ENCODE peak calls at places on chromosomes 2 and 18, in nine cellular contexts. One of them, this sample, is unnamed.

GRCh38 chr2:47034973-47035609 is 119.5 kb upstream of the MCFD2 start:
- DNase-seq in DMS153: no peak
- DNase-seq in GM04504: no peak
- DNase-seq in AML-193: peak
- DNase-seq in Calu3: peak
- DNase-seq in cardiac muscle cell: no peak
- DNase-seq in neural crest cell: no peak
- DNase-seq in CD8-positive, alpha-beta T cell: no peak
- DNase-seq in GM12865: peak
- DNase-seq in this sample: peak

GRCh38 chr2:166892397-166892796 is 4.1 kb downstream of the XIRP2 start:
- DNase-seq in DMS153: no peak
- DNase-seq in GM04504: no peak
- DNase-seq in AML-193: no peak
- DNase-seq in Calu3: no peak
- DNase-seq in cardiac muscle cell: no peak
- DNase-seq in neural crest cell: no peak
- DNase-seq in CD8-positive, alpha-beta T cell: no peak
- DNase-seq in GM12865: no peak
- DNase-seq in this sample: no peak

GRCh38 chr2:44829771-44830170 is 111.7 kb upstream of the SIX3 start:
- DNase-seq in DMS153: no peak
- DNase-seq in GM04504: no peak
- DNase-seq in AML-193: no peak
- DNase-seq in Calu3: no peak
- DNase-seq in cardiac muscle cell: no peak
- DNase-seq in neural crest cell: no peak
- DNase-seq in CD8-positive, alpha-beta T cell: no peak
- DNase-seq in GM12865: no peak
- DNase-seq in this sample: no peak

GRCh38 chr18:41767960-41768359 is 187.1 kb upstream of the PIK3C3 start:
- DNase-seq in DMS153: peak
- DNase-seq in GM04504: no peak
- DNase-seq in AML-193: peak
- DNase-seq in Calu3: no peak
- DNase-seq in cardiac muscle cell: peak
- DNase-seq in neural crest cell: no peak
- DNase-seq in CD8-positive, alpha-beta T cell: no peak
- DNase-seq in GM12865: peak
- DNase-seq in this sample: no peak

GRCh38 chr2:75587954-75588587 is 27.3 kb upstream of the EVA1A start:
- DNase-seq in DMS153: peak
- DNase-seq in GM04504: peak
- DNase-seq in AML-193: no peak
- DNase-seq in Calu3: no peak
- DNase-seq in cardiac muscle cell: peak
- DNase-seq in neural crest cell: no peak
- DNase-seq in CD8-positive, alpha-beta T cell: no peak
- DNase-seq in GM12865: no peak
- DNase-seq in this sample: no peak

GRCh38 chr18:37243756-37244155 is 321.8 kb downstream of the CELF4 start:
- DNase-seq in DMS153: no peak
- DNase-seq in GM04504: no peak
- DNase-seq in AML-193: no peak
- DNase-seq in Calu3: no peak
- DNase-seq in cardiac muscle cell: no peak
- DNase-seq in neural crest cell: peak
- DNase-seq in CD8-positive, alpha-beta T cell: no peak
- DNase-seq in GM12865: no peak
- DNase-seq in this sample: no peak

GRCh38 chr18:2495381-2495780 is 75.9 kb downstream of the METTL4 start:
- DNase-seq in DMS153: no peak
- DNase-seq in GM04504: no peak
- DNase-seq in AML-193: no peak
- DNase-seq in Calu3: no peak
- DNase-seq in cardiac muscle cell: no peak
- DNase-seq in neural crest cell: no peak
- DNase-seq in CD8-positive, alpha-beta T cell: no peak
- DNase-seq in GM12865: no peak
- DNase-seq in this sample: no peak

GRCh38 chr18:62716679-62717058 is 1.3 kb downstream of the PHLPP1 start:
- DNase-seq in DMS153: peak
- DNase-seq in GM04504: no peak
- DNase-seq in AML-193: no peak
- DNase-seq in Calu3: peak
- DNase-seq in cardiac muscle cell: peak
- DNase-seq in neural crest cell: peak
- DNase-seq in CD8-positive, alpha-beta T cell: no peak
- DNase-seq in GM12865: peak
- DNase-seq in this sample: peak

GRCh38 chr2:204251118-204251757 is 294.0 kb upstream of the PARD3B start:
- DNase-seq in DMS153: no peak
- DNase-seq in GM04504: no peak
- DNase-seq in AML-193: no peak
- DNase-seq in Calu3: no peak
- DNase-seq in cardiac muscle cell: no peak
- DNase-seq in neural crest cell: no peak
- DNase-seq in CD8-positive, alpha-beta T cell: no peak
- DNase-seq in GM12865: peak
- DNase-seq in this sample: no peak

GRCh38 chr2:138113871-138114525 is 149.7 kb downstream of the HNMT start:
- DNase-seq in DMS153: no peak
- DNase-seq in GM04504: no peak
- DNase-seq in AML-193: no peak
- DNase-seq in Calu3: no peak
- DNase-seq in cardiac muscle cell: peak
- DNase-seq in neural crest cell: no peak
- DNase-seq in CD8-positive, alpha-beta T cell: no peak
- DNase-seq in GM12865: no peak
- DNase-seq in this sample: no peak

GRCh38 chr2:131367352-131367751 is 3.4 kb upstream of the RAB6D start:
- DNase-seq in DMS153: no peak
- DNase-seq in GM04504: no peak
- DNase-seq in AML-193: no peak
- DNase-seq in Calu3: no peak
- DNase-seq in cardiac muscle cell: no peak
- DNase-seq in neural crest cell: no peak
- DNase-seq in CD8-positive, alpha-beta T cell: no peak
- DNase-seq in GM12865: no peak
- DNase-seq in this sample: no peak

GRCh38 chr2:216849987-216850386 is 9.9 kb downstream of the TNP1 start:
- DNase-seq in DMS153: peak
- DNase-seq in GM04504: no peak
- DNase-seq in AML-193: no peak
- DNase-seq in Calu3: peak
- DNase-seq in cardiac muscle cell: peak
- DNase-seq in neural crest cell: peak
- DNase-seq in CD8-positive, alpha-beta T cell: no peak
- DNase-seq in GM12865: no peak
- DNase-seq in this sample: no peak

GRCh38 chr18:12637901-12638633 is 19.8 kb downstream of the SPIRE1 start:
- DNase-seq in DMS153: no peak
- DNase-seq in GM04504: no peak
- DNase-seq in AML-193: no peak
- DNase-seq in Calu3: no peak
- DNase-seq in cardiac muscle cell: peak
- DNase-seq in neural crest cell: no peak
- DNase-seq in CD8-positive, alpha-beta T cell: no peak
- DNase-seq in GM12865: no peak
- DNase-seq in this sample: no peak

GRCh38 chr2:200274116-200275075 is 32.1 kb upstream of the SPATS2L start:
- DNase-seq in DMS153: no peak
- DNase-seq in GM04504: no peak
- DNase-seq in AML-193: no peak
- DNase-seq in Calu3: no peak
- DNase-seq in cardiac muscle cell: peak
- DNase-seq in neural crest cell: peak
- DNase-seq in CD8-positive, alpha-beta T cell: no peak
- DNase-seq in GM12865: peak
- DNase-seq in this sample: no peak

GRCh38 chr2:124959582-124959981 is 934.5 kb downstream of the CNTNAP5 start:
- DNase-seq in DMS153: no peak
- DNase-seq in GM04504: no peak
- DNase-seq in AML-193: no peak
- DNase-seq in Calu3: no peak
- DNase-seq in cardiac muscle cell: peak
- DNase-seq in neural crest cell: no peak
- DNase-seq in CD8-positive, alpha-beta T cell: no peak
- DNase-seq in GM12865: no peak
- DNase-seq in this sample: no peak

GRCh38 chr18:8562914-8563313 is 46.3 kb upstream of the RAB12 start:
- DNase-seq in DMS153: no peak
- DNase-seq in GM04504: no peak
- DNase-seq in AML-193: no peak
- DNase-seq in Calu3: no peak
- DNase-seq in cardiac muscle cell: no peak
- DNase-seq in neural crest cell: no peak
- DNase-seq in CD8-positive, alpha-beta T cell: no peak
- DNase-seq in GM12865: no peak
- DNase-seq in this sample: no peak

GRCh38 chr2:183224933-183225332 is 100.7 kb downstream of the NUP35 start:
- DNase-seq in DMS153: no peak
- DNase-seq in GM04504: peak
- DNase-seq in AML-193: no peak
- DNase-seq in Calu3: no peak
- DNase-seq in cardiac muscle cell: no peak
- DNase-seq in neural crest cell: no peak
- DNase-seq in CD8-positive, alpha-beta T cell: no peak
- DNase-seq in GM12865: no peak
- DNase-seq in this sample: no peak

GRCh38 chr2:176081993-176082884 is 1.5 kb downstream of the EVX2 start:
- DNase-seq in DMS153: no peak
- DNase-seq in GM04504: no peak
- DNase-seq in AML-193: no peak
- DNase-seq in Calu3: no peak
- DNase-seq in cardiac muscle cell: no peak
- DNase-seq in neural crest cell: no peak
- DNase-seq in CD8-positive, alpha-beta T cell: no peak
- DNase-seq in GM12865: no peak
- DNase-seq in this sample: no peak

GRCh38 chr2:59012234-59012633 is 771.1 kb upstream of the FANCL start:
- DNase-seq in DMS153: no peak
- DNase-seq in GM04504: no peak
- DNase-seq in AML-193: no peak
- DNase-seq in Calu3: no peak
- DNase-seq in cardiac muscle cell: no peak
- DNase-seq in neural crest cell: no peak
- DNase-seq in CD8-positive, alpha-beta T cell: no peak
- DNase-seq in GM12865: no peak
- DNase-seq in this sample: no peak

GRCh38 chr2:144156736-144157645 is 362.9 kb downstream of the ZEB2 start:
- DNase-seq in DMS153: no peak
- DNase-seq in GM04504: no peak
- DNase-seq in AML-193: no peak
- DNase-seq in Calu3: no peak
- DNase-seq in cardiac muscle cell: no peak
- DNase-seq in neural crest cell: no peak
- DNase-seq in CD8-positive, alpha-beta T cell: no peak
- DNase-seq in GM12865: peak
- DNase-seq in this sample: no peak

GRCh38 chr2:8465560-8465959 is 216.3 kb upstream of the ID2 start:
- DNase-seq in DMS153: no peak
- DNase-seq in GM04504: no peak
- DNase-seq in AML-193: no peak
- DNase-seq in Calu3: no peak
- DNase-seq in cardiac muscle cell: no peak
- DNase-seq in neural crest cell: no peak
- DNase-seq in CD8-positive, alpha-beta T cell: no peak
- DNase-seq in GM12865: no peak
- DNase-seq in this sample: no peak

GRCh38 chr2:188598551-188598950 is 306.9 kb downstream of the GULP1 start:
- DNase-seq in DMS153: no peak
- DNase-seq in GM04504: no peak
- DNase-seq in AML-193: no peak
- DNase-seq in Calu3: peak
- DNase-seq in cardiac muscle cell: peak
- DNase-seq in neural crest cell: no peak
- DNase-seq in CD8-positive, alpha-beta T cell: no peak
- DNase-seq in GM12865: no peak
- DNase-seq in this sample: no peak

GRCh38 chr2:62577994-62578836 is 72.2 kb upstream of the TMEM17 start:
- DNase-seq in DMS153: no peak
- DNase-seq in GM04504: peak
- DNase-seq in AML-193: no peak
- DNase-seq in Calu3: peak
- DNase-seq in cardiac muscle cell: peak
- DNase-seq in neural crest cell: no peak
- DNase-seq in CD8-positive, alpha-beta T cell: no peak
- DNase-seq in GM12865: no peak
- DNase-seq in this sample: no peak

GRCh38 chr2:95018861-95019550 is 6.5 kb upstream of the MAL start:
- DNase-seq in DMS153: no peak
- DNase-seq in GM04504: no peak
- DNase-seq in AML-193: no peak
- DNase-seq in Calu3: no peak
- DNase-seq in cardiac muscle cell: no peak
- DNase-seq in neural crest cell: no peak
- DNase-seq in CD8-positive, alpha-beta T cell: no peak
- DNase-seq in GM12865: no peak
- DNase-seq in this sample: no peak

GRCh38 chr2:96809216-96809882 is 6.7 kb upstream of the CNNM3 start:
- DNase-seq in DMS153: no peak
- DNase-seq in GM04504: no peak
- DNase-seq in AML-193: no peak
- DNase-seq in Calu3: no peak
- DNase-seq in cardiac muscle cell: no peak
- DNase-seq in neural crest cell: no peak
- DNase-seq in CD8-positive, alpha-beta T cell: no peak
- DNase-seq in GM12865: no peak
- DNase-seq in this sample: no peak

GRCh38 chr2:20097889-20098714 is 46.7 kb upstream of the LAPTM4A start:
- DNase-seq in DMS153: peak
- DNase-seq in GM04504: peak
- DNase-seq in AML-193: peak
- DNase-seq in Calu3: peak
- DNase-seq in cardiac muscle cell: peak
- DNase-seq in neural crest cell: peak
- DNase-seq in CD8-positive, alpha-beta T cell: peak
- DNase-seq in GM12865: peak
- DNase-seq in this sample: peak

GRCh38 chr18:24402209-24402785 is 4.7 kb upstream of the OSBPL1A start:
- DNase-seq in DMS153: no peak
- DNase-seq in GM04504: no peak
- DNase-seq in AML-193: peak
- DNase-seq in Calu3: no peak
- DNase-seq in cardiac muscle cell: no peak
- DNase-seq in neural crest cell: peak
- DNase-seq in CD8-positive, alpha-beta T cell: no peak
- DNase-seq in GM12865: no peak
- DNase-seq in this sample: peak

GRCh38 chr2:45909677-45910191 is 258.3 kb downstream of the PRKCE start:
- DNase-seq in DMS153: no peak
- DNase-seq in GM04504: no peak
- DNase-seq in AML-193: no peak
- DNase-seq in Calu3: peak
- DNase-seq in cardiac muscle cell: no peak
- DNase-seq in neural crest cell: no peak
- DNase-seq in CD8-positive, alpha-beta T cell: no peak
- DNase-seq in GM12865: peak
- DNase-seq in this sample: peak

GRCh38 chr2:16105664-16106281 is 165.4 kb downstream of the MYCN start:
- DNase-seq in DMS153: no peak
- DNase-seq in GM04504: no peak
- DNase-seq in AML-193: no peak
- DNase-seq in Calu3: no peak
- DNase-seq in cardiac muscle cell: no peak
- DNase-seq in neural crest cell: no peak
- DNase-seq in CD8-positive, alpha-beta T cell: no peak
- DNase-seq in GM12865: no peak
- DNase-seq in this sample: no peak

GRCh38 chr2:152715854-152716428 is 1.3 kb downstream of the PRPF40A start:
- DNase-seq in DMS153: no peak
- DNase-seq in GM04504: no peak
- DNase-seq in AML-193: peak
- DNase-seq in Calu3: peak
- DNase-seq in cardiac muscle cell: peak
- DNase-seq in neural crest cell: peak
- DNase-seq in CD8-positive, alpha-beta T cell: no peak
- DNase-seq in GM12865: peak
- DNase-seq in this sample: peak

GRCh38 chr2:28080911-28081310 is 190.4 kb downstream of the BABAM2 start:
- DNase-seq in DMS153: no peak
- DNase-seq in GM04504: peak
- DNase-seq in AML-193: no peak
- DNase-seq in Calu3: no peak
- DNase-seq in cardiac muscle cell: peak
- DNase-seq in neural crest cell: no peak
- DNase-seq in CD8-positive, alpha-beta T cell: no peak
- DNase-seq in GM12865: no peak
- DNase-seq in this sample: no peak

This sample was measured in OCI-LY7.